ENCODE peak calls at places on chromosomes 2 and 18, in seven cellular contexts. T is pulmonary artery endothelial cell; O is neural crest cell; R is anterior cingulate cortex; K is EL; C is activated CD8-positive, alpha-beta memory T cell treated with anti-CD3 and anti-CD28 coated beads, Interleukin-2, amount 50 U/mL, for 48 hours; G is AG09319. Q is an unnamed sample.

GRCh38 chr2:224392545-224392944 is 9.4 kb downstream of the FAM124B start:
- DNase-seq in T (no peak), O (no peak), R (no peak), K (no peak), C (no peak), G (no peak), Q (no peak)

GRCh38 chr2:121696410-121696930 is 40.2 kb downstream of the NIFK start:
- DNase-seq in T (no peak), O (no peak), R (no peak), K (no peak), C (peak), G (no peak), Q (no peak)

GRCh38 chr2:76958749-76959148 is 563.4 kb downstream of the LRRTM4 start:
- DNase-seq in T (no peak), O (peak), R (no peak), K (no peak), C (no peak), G (no peak), Q (no peak)

GRCh38 chr18:1014951-1015627 is 110.4 kb downstream of the ADCYAP1 start:
- DNase-seq in T (no peak), O (no peak), R (no peak), K (peak), C (no peak), G (no peak), Q (no peak)

GRCh38 chr18:35892118-35892517 is 80.4 kb upstream of the RMP24 start:
- DNase-seq in T (no peak), O (no peak), R (no peak), K (no peak), C (no peak), G (no peak), Q (no peak)

GRCh38 chr2:20578895-20579825 is 71.7 kb downstream of the HS1BP3 start:
- DNase-seq in T (peak), O (peak), R (peak), K (peak), C (no peak), G (peak), Q (peak)

GRCh38 chr18:58692420-58693185 is 21.3 kb downstream of the MALT1 start:
- DNase-seq in T (no peak), O (no peak), R (no peak), K (no peak), C (no peak), G (no peak), Q (no peak)

GRCh38 chr2:179558010-179558911 is 293.6 kb upstream of the SESTD1 start:
- DNase-seq in T (no peak), O (no peak), R (no peak), K (no peak), C (no peak), G (no peak), Q (no peak)

GRCh38 chr2:172839446-172839845 is 103.8 kb downstream of the RAPGEF4 start:
- DNase-seq in T (no peak), O (no peak), R (no peak), K (no peak), C (no peak), G (no peak), Q (no peak)

GRCh38 chr2:109348645-109349554 is 219.9 kb downstream of the SH3RF3 start:
- DNase-seq in T (no peak), O (no peak), R (peak), K (no peak), C (peak), G (no peak), Q (no peak)

GRCh38 chr2:26086779-26087178 is 52.9 kb downstream of the RAB10 start:
- DNase-seq in T (no peak), O (no peak), R (no peak), K (no peak), C (no peak), G (no peak), Q (no peak)